ENCODE peak calls at places on chromosomes 16 and 17, in eight cellular contexts. Z is small intestine; U is pancreas; V is ovary; P is CD4-positive, alpha-beta memory T cell; T is neural progenitor cell; X is tibial artery; N is tibial nerve. A is an unnamed sample. For H3K4me1, the result is how much of the 10 kb centered on the place peaks cover.

GRCh38 chr17:17780941-17781590 is 55.7 kb downstream of the SREBF1 start:
- DNase-seq in N (no peak), U (no peak), P (no peak), X (no peak), Z (no peak), T (peak), V (peak), A (no peak)

GRCh38 chr16:8874388-8874787 is 5.6 kb upstream of the CARHSP1 start:
- DNase-seq in Z (no peak), V (no peak), T (no peak), X (no peak), U (no peak), P (no peak), N (no peak), A (no peak)

GRCh38 chr16:1126044-1126443 is 26.9 kb upstream of the CACNA1H start:
- DNase-seq in U (no peak), P (no peak), T (no peak), N (no peak), Z (no peak), V (no peak), X (no peak), A (no peak)

GRCh38 chr16:64996641-64997040 is 125.2 kb downstream of the CDH11 start:
- DNase-seq in Z (peak), X (no peak), P (no peak), U (no peak), V (no peak), N (no peak), T (no peak), A (no peak)

GRCh38 chr16:7025616-7026190 is 306.9 kb upstream of the RBFOX1 start:
- DNase-seq in V (peak), U (peak), P (no peak), T (peak), X (peak), N (peak), Z (peak), A (no peak)

GRCh38 chr17:992933-993332 is 4.0 kb upstream of the TIMM22 start:
- DNase-seq in T (no peak), Z (no peak), X (no peak), P (no peak), U (no peak), N (no peak), V (no peak), A (no peak)

GRCh38 chr16:75341934-75342811 is 90.7 kb upstream of the BCAR1 start:
- DNase-seq in U (no peak), Z (peak), V (no peak), N (no peak), P (no peak), X (no peak), T (no peak), A (no peak)

GRCh38 chr17:77002103-77003045 is 134.2 kb downstream of the MGAT5B start:
- DNase-seq in T (peak), U (no peak), N (no peak), X (no peak), P (no peak), V (no peak), Z (no peak), A (no peak)

GRCh38 chr16:79592150-79592549 is 8.4 kb downstream of the MAF start:
- DNase-seq in Z (no peak), X (no peak), V (no peak), T (no peak), P (no peak), U (no peak), N (no peak), A (no peak)

GRCh38 chr16:58187657-58188430 is 10.1 kb downstream of the CSNK2A2 start:
- DNase-seq in Z (no peak), U (no peak), X (no peak), V (no peak), P (no peak), N (no peak), T (no peak), A (no peak)

GRCh38 chr16:3907586-3907985 is 27.1 kb upstream of the CREBBP start:
- DNase-seq in N (no peak), U (no peak), V (no peak), Z (peak), X (no peak), T (no peak), P (no peak), A (no peak)

GRCh38 chr17:29107084-29107483 is 64.1 kb downstream of the PIPOX start:
- DNase-seq in T (no peak), Z (no peak), X (no peak), V (no peak), N (no peak), P (no peak), U (peak), A (no peak)

GRCh38 chr17:57990037-57990436 is 2.0 kb upstream of the VEZF1 start:
- DNase-seq in X (no peak), T (no peak), U (no peak), N (no peak), Z (no peak), P (no peak), V (no peak), A (no peak)

GRCh38 chr17:34178047-34178446 is 77.0 kb upstream of the CCL2 start:
- DNase-seq in P (no peak), T (peak), Z (no peak), X (no peak), U (no peak), V (no peak), N (no peak), A (no peak)

GRCh38 chr17:72284806-72285205 is 164.0 kb downstream of the SOX9 start:
- DNase-seq in V (no peak), Z (no peak), N (no peak), T (no peak), U (no peak), X (no peak), P (no peak), A (no peak)

GRCh38 chr16:12531937-12532336 is 271.8 kb downstream of the CPPED1 start:
- DNase-seq in X (no peak), V (no peak), T (no peak), N (no peak), U (no peak), Z (no peak), P (no peak), A (no peak)

GRCh38 chr16:72908362-72908838 is 139.5 kb downstream of the ZFHX3 start:
- DNase-seq in N (no peak), T (no peak), U (no peak), V (no peak), X (no peak), Z (no peak), P (no peak), A (no peak)

GRCh38 chr16:81076566-81077076 is 417 bp downstream of the C16orf46 start:
- DNase-seq in V (peak), U (peak), Z (peak), N (peak), X (peak), T (peak), P (peak), A (peak)

GRCh38 chr17:62000186-62000585 is 64.9 kb downstream of the MED13 start:
- DNase-seq in N (no peak), X (no peak), Z (no peak), V (no peak), T (no peak), U (no peak), P (no peak), A (no peak)

GRCh38 chr17:72816406-72816805 is 276.1 kb downstream of the SLC39A11 start:
- DNase-seq in T (peak), V (no peak), U (no peak), P (no peak), Z (no peak), X (no peak), N (no peak), A (no peak)

GRCh38 chr17:62800580-62800979 is 7.5 kb downstream of the MARCHF10 start:
- DNase-seq in T (no peak), V (no peak), P (no peak), U (peak), X (no peak), Z (no peak), N (no peak), A (no peak)

GRCh38 chr16:56911771-56912541 is 20.0 kb upstream of the HERPUD1 start:
- DNase-seq in X (peak), N (no peak), U (no peak), V (no peak), T (peak), P (no peak), Z (no peak), A (no peak)

GRCh38 chr17:20059728-20060188 is 50.6 kb downstream of the SPECC1 start:
- DNase-seq in P (no peak), X (no peak), V (no peak), U (no peak), T (no peak), N (no peak), Z (no peak), A (no peak)

GRCh38 chr16:20611350-20611902 is 35.3 kb upstream of the ACSM2B start:
- DNase-seq in T (no peak), P (no peak), U (peak), X (peak), N (no peak), V (no peak), Z (no peak), A (no peak)

GRCh38 chr16:30005341-30006094 is 5.3 kb downstream of the DOC2A start:
- DNase-seq in T (peak), P (peak), V (no peak), X (no peak), U (peak), Z (peak), N (no peak), A (no peak)

GRCh38 chr17:8463089-8463488 is 27.4 kb downstream of the NDEL1 start:
- DNase-seq in V (no peak), U (no peak), T (no peak), N (no peak), P (no peak), X (no peak), Z (no peak), A (no peak)

GRCh38 chr17:82241183-82241925 is 12.5 kb downstream of the SLC16A3 start:
- DNase-seq in T (no peak), P (peak), U (peak), V (peak), Z (peak), X (peak), N (peak), A (no peak)

GRCh38 chr16:55145771-55146603 is 178.0 kb upstream of the IRX6 start:
- DNase-seq in N (no peak), X (no peak), Z (no peak), P (no peak), V (no peak), U (no peak), T (no peak), A (no peak)

GRCh38 chr16:1308036-1308976 is 1.1 kb upstream of the UBE2I start:
- DNase-seq in V (no peak), X (no peak), U (no peak), Z (no peak), T (no peak), N (no peak), P (no peak), A (peak)

GRCh38 chr16:67562526-67562917 is at the start of gene CTCF:
- DNase-seq in T (peak), P (peak), Z (peak), V (peak), X (peak), U (peak), N (peak), A (peak)

GRCh38 chr16:67561501-67561823 is 864 bp upstream of the CTCF start:
- DNase-seq in V (no peak), N (no peak), T (no peak), P (no peak), Z (no peak), X (no peak), U (no peak), A (no peak)

GRCh38 chr16:67561824-67562525 is 351 bp upstream of the CTCF start:
- DNase-seq in P (peak), X (peak), U (peak), T (peak), N (peak), Z (peak), V (peak), A (peak)

GRCh38 chr16:67558859-67559258 is 3.5 kb upstream of the CTCF start:
- DNase-seq in X (no peak), Z (no peak), U (no peak), T (no peak), P (no peak), V (no peak), N (no peak), A (no peak)

DNA sequence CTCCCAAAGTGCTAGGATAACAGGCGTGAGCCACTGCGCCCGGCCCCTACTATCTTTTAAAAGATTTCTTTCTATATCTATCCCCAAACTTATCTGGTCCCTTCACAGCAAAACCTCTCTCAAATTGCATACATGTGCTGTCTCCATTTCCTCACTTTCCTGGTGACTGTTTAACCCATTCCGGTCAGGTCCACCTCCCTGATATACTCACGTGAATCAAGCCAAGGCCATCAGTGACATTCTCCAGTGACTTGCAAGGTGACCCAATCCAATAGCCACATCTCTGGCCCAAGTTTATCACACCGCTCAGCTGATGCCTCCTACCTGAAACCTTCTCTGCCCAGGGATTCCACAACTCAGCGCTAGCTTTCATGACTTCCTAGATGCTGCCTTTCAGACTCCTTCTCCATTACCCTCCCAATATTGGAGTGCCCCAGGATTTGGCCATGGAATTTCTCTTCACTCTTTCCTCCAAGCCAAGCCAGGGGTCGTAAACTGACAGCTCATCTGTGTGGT is 1.4 kb upstream of the CTCF start:
- DNase-seq in U (no peak), Z (no peak), X (no peak), T (no peak), N (no peak), P (no peak), V (no peak), A (no peak)
- H3K4me3 ChIP-seq in U (no peak), Z (no peak), X (no peak), T (peak), N (no peak), P (peak), V (no peak), A (no peak)

GRCh38 chr17:78718575-78719209 is 63.4 kb downstream of the CYTH1 start:
- DNase-seq in U (no peak), X (no peak), V (no peak), T (no peak), N (no peak), Z (no peak), P (no peak), A (no peak)
- H3K4me1 ChIP-seq in U (under half), X (half or more), V (under half), T (under half), N (half or more), Z (under half), P (half or more), A (under half)

DNA sequence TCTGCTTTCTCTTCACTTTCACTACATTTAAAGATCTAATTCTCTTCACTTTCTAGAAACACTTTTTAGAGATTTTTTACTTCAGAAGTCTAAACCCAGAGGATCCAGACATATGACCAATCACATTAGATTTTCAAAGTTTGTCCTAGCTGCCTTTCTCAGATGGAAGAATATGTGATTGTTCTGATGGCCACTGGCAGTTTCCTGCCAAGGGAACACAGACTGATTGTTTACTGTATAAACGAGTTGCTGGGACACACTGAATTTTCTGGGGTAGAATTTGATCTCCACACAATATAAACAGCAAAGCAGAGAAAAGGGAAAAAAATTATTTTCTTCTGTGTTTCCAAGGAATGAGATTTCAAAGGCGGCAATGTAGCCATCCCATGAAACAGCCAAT is 480.0 kb downstream of the TOX3 start:
- DNase-seq in N (no peak), Z (no peak), P (no peak), U (no peak), X (no peak), V (no peak), T (no peak), A (no peak)
- H3K4me3 ChIP-seq in N (no peak), Z (no peak), P (no peak), U (no peak), X (no peak), V (no peak), T (no peak), A (no peak)

DNA sequence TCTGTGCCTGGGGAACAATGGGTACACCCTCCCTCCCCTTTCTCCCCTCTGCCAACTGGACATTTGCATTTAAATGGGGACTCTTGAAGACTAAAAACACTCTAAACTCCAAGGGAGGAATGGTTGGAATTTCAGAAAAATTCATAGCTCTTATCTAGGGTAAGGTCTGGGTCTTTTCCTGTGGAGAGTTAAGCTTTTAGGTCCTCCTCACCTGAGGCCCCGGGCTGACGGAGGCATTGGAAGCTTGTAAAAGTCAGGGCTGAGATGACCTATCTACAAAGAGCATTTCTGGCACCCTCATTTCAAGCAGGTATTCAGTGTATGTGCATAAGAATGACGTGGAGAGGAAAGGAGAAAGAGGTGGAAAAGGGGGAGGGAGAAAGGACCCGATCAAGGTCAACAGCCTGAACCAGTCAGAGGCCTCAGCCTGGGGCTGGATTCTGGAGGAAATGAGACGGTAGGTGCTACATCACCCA is 78.0 kb downstream of the RAP1GAP2 start:
- DNase-seq in N (no peak), V (no peak), Z (no peak), U (no peak), T (peak), P (no peak), X (no peak), A (no peak)
- H3K4me1 ChIP-seq in N (under half), V (under half), Z (under half), U (under half), T (under half), P (under half), X (under half), A (under half)

A was measured in keratinocyte.